ENCODE peak calls at places on chromosomes 4 and X, in nine cellular contexts. One of them, this sample, is unnamed. For H3K9me2, the result is how much of the 10 kb centered on the place peaks cover.

GRCh38 chr4:3262208-3263052 is 13.5 kb downstream of the MSANTD1 start:
- DNase-seq in Karpas-422: no peak
- DNase-seq in hepatocyte: no peak
- DNase-seq in HCT116: no peak
- DNase-seq in PC-3: no peak
- DNase-seq in MM.1S: no peak
- DNase-seq in GM23248: no peak
- DNase-seq in SK-N-SH: peak
- DNase-seq in GM23338: no peak
- DNase-seq in this sample: no peak

GRCh38 chrX:93673869-93674271 is at the start of gene FAM133A:
- DNase-seq in Karpas-422: no peak
- DNase-seq in hepatocyte: peak
- DNase-seq in HCT116: no peak
- DNase-seq in PC-3: peak
- DNase-seq in MM.1S: peak
- DNase-seq in GM23248: peak
- DNase-seq in SK-N-SH: peak
- DNase-seq in GM23338: no peak
- DNase-seq in this sample: no peak

GRCh38 chr4:133476064-133476463 is 327.0 kb downstream of the PCDH10 start:
- DNase-seq in Karpas-422: no peak
- DNase-seq in hepatocyte: no peak
- DNase-seq in HCT116: no peak
- DNase-seq in PC-3: no peak
- DNase-seq in MM.1S: no peak
- DNase-seq in GM23248: no peak
- DNase-seq in SK-N-SH: no peak
- DNase-seq in GM23338: peak
- DNase-seq in this sample: no peak

GRCh38 chrX:18973527-18974192 is 10.3 kb downstream of the PHKA2 start:
- DNase-seq in Karpas-422: peak
- DNase-seq in hepatocyte: no peak
- DNase-seq in HCT116: no peak
- DNase-seq in PC-3: peak
- DNase-seq in MM.1S: no peak
- DNase-seq in GM23248: no peak
- DNase-seq in SK-N-SH: no peak
- DNase-seq in GM23338: no peak
- DNase-seq in this sample: no peak

GRCh38 chrX:46263494-46263893 is 281.7 kb downstream of the ZNF674 start:
- DNase-seq in Karpas-422: no peak
- DNase-seq in hepatocyte: no peak
- DNase-seq in HCT116: peak
- DNase-seq in PC-3: peak
- DNase-seq in MM.1S: no peak
- DNase-seq in GM23248: no peak
- DNase-seq in SK-N-SH: no peak
- DNase-seq in GM23338: no peak
- DNase-seq in this sample: no peak

GRCh38 chr4:183443609-183444148 is 757 bp upstream of the CDKN2AIP start:
- DNase-seq in Karpas-422: peak
- DNase-seq in hepatocyte: no peak
- DNase-seq in HCT116: no peak
- DNase-seq in PC-3: peak
- DNase-seq in MM.1S: peak
- DNase-seq in GM23248: no peak
- DNase-seq in SK-N-SH: no peak
- DNase-seq in GM23338: peak
- DNase-seq in this sample: no peak

GRCh38 chr4:121272526-121272925 is 108.3 kb downstream of the QRFPR start:
- DNase-seq in Karpas-422: no peak
- DNase-seq in hepatocyte: peak
- DNase-seq in HCT116: no peak
- DNase-seq in PC-3: peak
- DNase-seq in MM.1S: peak
- DNase-seq in GM23248: peak
- DNase-seq in SK-N-SH: no peak
- DNase-seq in GM23338: no peak
- DNase-seq in this sample: no peak

GRCh38 chr4:140061194-140061593 is 92.8 kb downstream of the MAML3 start:
- DNase-seq in Karpas-422: no peak
- DNase-seq in hepatocyte: no peak
- DNase-seq in HCT116: no peak
- DNase-seq in PC-3: no peak
- DNase-seq in MM.1S: no peak
- DNase-seq in GM23248: no peak
- DNase-seq in SK-N-SH: no peak
- DNase-seq in GM23338: no peak
- DNase-seq in this sample: no peak

GRCh38 chr4:140995058-140995457 is 138.2 kb downstream of the RNF150 start:
- DNase-seq in Karpas-422: no peak
- DNase-seq in hepatocyte: no peak
- DNase-seq in HCT116: no peak
- DNase-seq in PC-3: no peak
- DNase-seq in MM.1S: no peak
- DNase-seq in GM23248: no peak
- DNase-seq in SK-N-SH: no peak
- DNase-seq in GM23338: no peak
- DNase-seq in this sample: no peak

GRCh38 chrX:24426921-24427746 is 38.0 kb upstream of the PDK3 start:
- DNase-seq in Karpas-422: no peak
- DNase-seq in hepatocyte: peak
- DNase-seq in HCT116: no peak
- DNase-seq in PC-3: no peak
- DNase-seq in MM.1S: no peak
- DNase-seq in GM23248: no peak
- DNase-seq in SK-N-SH: no peak
- DNase-seq in GM23338: no peak
- DNase-seq in this sample: no peak

GRCh38 chrX:12447448-12448154 is 309.3 kb downstream of the FRMPD4 start:
- DNase-seq in Karpas-422: no peak
- DNase-seq in hepatocyte: peak
- DNase-seq in HCT116: no peak
- DNase-seq in PC-3: peak
- DNase-seq in MM.1S: no peak
- DNase-seq in GM23248: peak
- DNase-seq in SK-N-SH: no peak
- DNase-seq in GM23338: no peak
- DNase-seq in this sample: no peak

GRCh38 chr4:98680806-98681205 is 22.4 kb upstream of the TSPAN5 start:
- DNase-seq in Karpas-422: no peak
- DNase-seq in hepatocyte: no peak
- DNase-seq in HCT116: no peak
- DNase-seq in PC-3: no peak
- DNase-seq in MM.1S: no peak
- DNase-seq in GM23248: no peak
- DNase-seq in SK-N-SH: no peak
- DNase-seq in GM23338: no peak
- DNase-seq in this sample: no peak

GRCh38 chrX:67408423-67409079 is 135.3 kb upstream of the AR start:
- DNase-seq in Karpas-422: no peak
- DNase-seq in hepatocyte: no peak
- DNase-seq in HCT116: no peak
- DNase-seq in PC-3: no peak
- DNase-seq in MM.1S: no peak
- DNase-seq in GM23248: no peak
- DNase-seq in SK-N-SH: no peak
- DNase-seq in GM23338: no peak
- DNase-seq in this sample: no peak
- H3K9me2 ChIP-seq in Karpas-422: under half
- H3K9me2 ChIP-seq in hepatocyte: under half
- H3K9me2 ChIP-seq in HCT116: under half
- H3K9me2 ChIP-seq in PC-3: under half
- H3K9me2 ChIP-seq in MM.1S: under half
- H3K9me2 ChIP-seq in GM23248: under half
- H3K9me2 ChIP-seq in SK-N-SH: under half
- H3K9me2 ChIP-seq in GM23338: under half
- H3K9me2 ChIP-seq in this sample: under half

GRCh38 chr4:61889117-61889516 is 689.0 kb downstream of the ADGRL3 start:
- DNase-seq in Karpas-422: no peak
- DNase-seq in hepatocyte: no peak
- DNase-seq in HCT116: no peak
- DNase-seq in PC-3: no peak
- DNase-seq in MM.1S: no peak
- DNase-seq in GM23248: no peak
- DNase-seq in SK-N-SH: no peak
- DNase-seq in GM23338: no peak
- DNase-seq in this sample: no peak

GRCh38 chr4:61890321-61890720 is 690.2 kb downstream of the ADGRL3 start:
- DNase-seq in Karpas-422: no peak
- DNase-seq in hepatocyte: no peak
- DNase-seq in HCT116: no peak
- DNase-seq in PC-3: no peak
- DNase-seq in MM.1S: no peak
- DNase-seq in GM23248: no peak
- DNase-seq in SK-N-SH: no peak
- DNase-seq in GM23338: peak
- DNase-seq in this sample: no peak

GRCh38 chr4:61882381-61882780 is 682.3 kb downstream of the ADGRL3 start:
- DNase-seq in Karpas-422: no peak
- DNase-seq in hepatocyte: no peak
- DNase-seq in HCT116: no peak
- DNase-seq in PC-3: no peak
- DNase-seq in MM.1S: no peak
- DNase-seq in GM23248: no peak
- DNase-seq in SK-N-SH: no peak
- DNase-seq in GM23338: no peak
- DNase-seq in this sample: no peak

GRCh38 chr4:61891953-61892352 is 691.8 kb downstream of the ADGRL3 start:
- DNase-seq in Karpas-422: no peak
- DNase-seq in hepatocyte: no peak
- DNase-seq in HCT116: no peak
- DNase-seq in PC-3: no peak
- DNase-seq in MM.1S: no peak
- DNase-seq in GM23248: no peak
- DNase-seq in SK-N-SH: no peak
- DNase-seq in GM23338: no peak
- DNase-seq in this sample: no peak

GRCh38 chr4:61886180-61886579 is 686.1 kb downstream of the ADGRL3 start:
- DNase-seq in Karpas-422: no peak
- DNase-seq in hepatocyte: peak
- DNase-seq in HCT116: no peak
- DNase-seq in PC-3: no peak
- DNase-seq in MM.1S: no peak
- DNase-seq in GM23248: no peak
- DNase-seq in SK-N-SH: no peak
- DNase-seq in GM23338: no peak
- DNase-seq in this sample: no peak
- H3K27ac ChIP-seq in Karpas-422: no peak
- H3K27ac ChIP-seq in hepatocyte: peak
- H3K27ac ChIP-seq in HCT116: no peak
- H3K27ac ChIP-seq in PC-3: no peak
- H3K27ac ChIP-seq in MM.1S: no peak
- H3K27ac ChIP-seq in GM23248: no peak
- H3K27ac ChIP-seq in SK-N-SH: no peak
- H3K27ac ChIP-seq in GM23338: peak
- H3K27ac ChIP-seq in this sample: no peak

DNA sequence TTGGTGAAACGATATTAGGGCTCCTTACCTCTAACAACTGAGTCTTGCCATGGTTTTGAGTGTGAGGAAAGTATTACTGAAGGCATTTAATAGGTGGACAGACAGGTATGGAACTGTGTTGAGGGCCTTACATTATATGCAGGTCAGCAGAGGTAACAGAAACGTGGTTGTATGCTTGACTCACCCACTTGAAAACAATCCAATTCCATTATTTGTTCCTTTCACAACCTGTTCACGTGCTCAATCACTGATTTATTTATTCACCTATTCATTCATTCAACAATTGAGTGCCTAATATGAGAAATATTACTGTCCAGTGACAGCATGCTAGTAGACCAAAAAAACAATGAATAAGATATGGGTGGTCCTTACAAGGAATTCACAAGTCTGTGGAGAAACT is 33.3 kb upstream of the PPARGC1A start:
- DNase-seq in Karpas-422: no peak
- DNase-seq in hepatocyte: no peak
- DNase-seq in HCT116: no peak
- DNase-seq in PC-3: no peak
- DNase-seq in MM.1S: no peak
- DNase-seq in GM23248: no peak
- DNase-seq in SK-N-SH: no peak
- DNase-seq in GM23338: no peak
- DNase-seq in this sample: no peak
- H3K4me3 ChIP-seq in Karpas-422: no peak
- H3K4me3 ChIP-seq in hepatocyte: no peak
- H3K4me3 ChIP-seq in HCT116: no peak
- H3K4me3 ChIP-seq in PC-3: no peak
- H3K4me3 ChIP-seq in MM.1S: no peak
- H3K4me3 ChIP-seq in GM23248: no peak
- H3K4me3 ChIP-seq in SK-N-SH: no peak
- H3K4me3 ChIP-seq in GM23338: no peak
- H3K4me3 ChIP-seq in this sample: no peak

GRCh38 chr4:75710246-75710645 is 14.1 kb upstream of the USO1 start:
- DNase-seq in Karpas-422: no peak
- DNase-seq in hepatocyte: no peak
- DNase-seq in HCT116: no peak
- DNase-seq in PC-3: no peak
- DNase-seq in MM.1S: no peak
- DNase-seq in GM23248: no peak
- DNase-seq in SK-N-SH: no peak
- DNase-seq in GM23338: no peak
- DNase-seq in this sample: no peak

GRCh38 chr4:75702919-75703411 is 21.4 kb upstream of the USO1 start:
- DNase-seq in Karpas-422: no peak
- DNase-seq in hepatocyte: peak
- DNase-seq in HCT116: no peak
- DNase-seq in PC-3: no peak
- DNase-seq in MM.1S: no peak
- DNase-seq in GM23248: no peak
- DNase-seq in SK-N-SH: peak
- DNase-seq in GM23338: peak
- DNase-seq in this sample: no peak

GRCh38 chr4:75699299-75699698 is 25.1 kb upstream of the USO1 start:
- DNase-seq in Karpas-422: no peak
- DNase-seq in hepatocyte: no peak
- DNase-seq in HCT116: no peak
- DNase-seq in PC-3: no peak
- DNase-seq in MM.1S: no peak
- DNase-seq in GM23248: no peak
- DNase-seq in SK-N-SH: no peak
- DNase-seq in GM23338: no peak
- DNase-seq in this sample: no peak

GRCh38 chr4:75708218-75708691 is 16.1 kb upstream of the USO1 start:
- DNase-seq in Karpas-422: peak
- DNase-seq in hepatocyte: peak
- DNase-seq in HCT116: no peak
- DNase-seq in PC-3: peak
- DNase-seq in MM.1S: no peak
- DNase-seq in GM23248: no peak
- DNase-seq in SK-N-SH: no peak
- DNase-seq in GM23338: peak
- DNase-seq in this sample: no peak

DNA sequence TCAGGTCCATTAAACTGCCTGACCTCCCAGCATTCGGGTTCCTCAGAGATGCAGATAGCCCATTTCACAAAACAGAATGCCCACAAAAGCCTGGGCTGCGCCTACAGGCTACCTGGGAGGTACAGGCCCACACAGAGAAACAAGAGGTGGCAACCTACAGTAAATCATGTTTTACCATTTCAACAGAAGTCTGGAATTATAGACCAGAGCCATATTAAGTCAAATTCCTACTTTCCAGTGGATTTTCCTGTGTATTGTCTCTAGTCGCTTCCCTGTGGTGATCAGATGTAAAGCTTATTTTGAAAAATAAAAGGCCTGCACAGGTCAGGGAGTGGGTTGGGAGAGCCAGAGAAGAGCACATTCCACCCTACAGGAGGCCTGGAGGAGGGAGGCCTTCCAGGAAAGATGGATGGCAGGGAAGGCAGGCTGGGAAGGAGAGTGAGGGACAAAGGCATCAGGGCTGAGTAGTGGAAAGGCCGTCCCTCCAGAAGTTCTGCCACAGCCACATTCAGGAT is 19.1 kb upstream of the USO1 start:
- DNase-seq in Karpas-422: no peak
- DNase-seq in hepatocyte: no peak
- DNase-seq in HCT116: no peak
- DNase-seq in PC-3: no peak
- DNase-seq in MM.1S: no peak
- DNase-seq in GM23248: no peak
- DNase-seq in SK-N-SH: no peak
- DNase-seq in GM23338: peak
- DNase-seq in this sample: no peak
- H3K9me2 ChIP-seq in Karpas-422: under half
- H3K9me2 ChIP-seq in hepatocyte: under half
- H3K9me2 ChIP-seq in HCT116: under half
- H3K9me2 ChIP-seq in PC-3: under half
- H3K9me2 ChIP-seq in MM.1S: under half
- H3K9me2 ChIP-seq in GM23248: under half
- H3K9me2 ChIP-seq in SK-N-SH: under half
- H3K9me2 ChIP-seq in GM23338: under half
- H3K9me2 ChIP-seq in this sample: under half

This sample was measured in OCI-LY7.